ENCODE peak calls at places on chromosomes 3 and 15, in six cellular contexts. Y is aorta; N is A549; V is CD4-positive, CD25-positive, alpha-beta regulatory T cell; O is coronary artery; M is SJCRH30. T is an unnamed sample.

GRCh38 chr15:41876007-41876406 is 17.8 kb downstream of the SPTBN5 start:
- DNase-seq in Y (no peak), N (no peak), V (no peak), O (no peak), M (no peak), T (no peak)

GRCh38 chr15:101023501-101024110 is 104.4 kb downstream of the LRRK1 start:
- DNase-seq in Y (peak), N (no peak), V (no peak), O (peak), M (no peak), T (no peak)

GRCh38 chr3:71511037-71511436 is 72.5 kb downstream of the FOXP1 start:
- DNase-seq in Y (peak), N (peak), V (no peak), O (no peak), M (peak), T (peak)

GRCh38 chr3:186209810-186210752 is 101.2 kb upstream of the ETV5 start:
- DNase-seq in Y (no peak), N (no peak), V (no peak), O (peak), M (peak), T (peak)

GRCh38 chr3:20141841-20142240 is 44.2 kb downstream of the SGO1 start:
- DNase-seq in Y (no peak), N (no peak), V (no peak), O (no peak), M (peak), T (no peak)

GRCh38 chr3:74564560-74564959 is 49.9 kb downstream of the CNTN3 start:
- DNase-seq in Y (no peak), N (no peak), V (no peak), O (no peak), M (no peak), T (no peak)

GRCh38 chr3:114552527-114552812 is 258.6 kb downstream of the TIGIT start:
- DNase-seq in Y (no peak), N (no peak), V (no peak), O (no peak), M (no peak), T (no peak)

GRCh38 chr3:288383-288782 is 91.8 kb downstream of the CHL1 start:
- DNase-seq in Y (no peak), N (no peak), V (no peak), O (no peak), M (no peak), T (no peak)

GRCh38 chr3:120298996-120299395 is 14.0 kb upstream of the GPR156 start:
- DNase-seq in Y (no peak), N (no peak), V (no peak), O (no peak), M (no peak), T (no peak)

GRCh38 chr3:61669676-61670299 is 108.4 kb downstream of the PTPRG start:
- DNase-seq in Y (no peak), N (no peak), V (no peak), O (no peak), M (no peak), T (no peak)

GRCh38 chr3:26484140-26484539 is 138.4 kb upstream of the LRRC3B start:
- DNase-seq in Y (no peak), N (peak), V (no peak), O (no peak), M (peak), T (no peak)

GRCh38 chr15:81786776-81787175 is 259.0 kb downstream of the MEX3B start:
- DNase-seq in Y (no peak), N (no peak), V (no peak), O (no peak), M (peak), T (no peak)

GRCh38 chr15:56496635-56497034 is 31.7 kb upstream of the MNS1 start:
- DNase-seq in Y (no peak), N (peak), V (no peak), O (no peak), M (peak), T (peak)

GRCh38 chr3:136604961-136605360 is 147.2 kb downstream of the STAG1 start:
- DNase-seq in Y (no peak), N (no peak), V (no peak), O (no peak), M (no peak), T (no peak)

GRCh38 chr3:146577662-146578061 is 27.5 kb downstream of the PLSCR5 start:
- DNase-seq in Y (no peak), N (peak), V (no peak), O (no peak), M (peak), T (peak)

GRCh38 chr3:96719921-96720320 is 94.5 kb upstream of the EPHA6 start:
- DNase-seq in Y (no peak), N (no peak), V (no peak), O (no peak), M (no peak), T (no peak)

GRCh38 chr3:79517766-79518413 is 249.9 kb downstream of the ROBO1 start:
- DNase-seq in Y (no peak), N (peak), V (no peak), O (no peak), M (peak), T (no peak)

GRCh38 chr3:13526626-13526949 is 22.3 kb upstream of the FBLN2 start:
- DNase-seq in Y (no peak), N (no peak), V (no peak), O (no peak), M (no peak), T (no peak)

GRCh38 chr3:196778755-196779154 is 39.1 kb downstream of the PAK2 start:
- DNase-seq in Y (no peak), N (no peak), V (no peak), O (no peak), M (no peak), T (no peak)
- H3K27ac ChIP-seq in Y (no peak), N (no peak), V (peak), O (no peak), M (no peak), T (no peak)

GRCh38 chr3:124398594-124398993 is 331.7 kb upstream of the UMPS start:
- DNase-seq in Y (no peak), N (no peak), V (no peak), O (no peak), M (no peak), T (no peak)

GRCh38 chr3:124395584-124396340 is 334.5 kb upstream of the UMPS start:
- DNase-seq in Y (no peak), N (no peak), V (no peak), O (peak), M (peak), T (no peak)

GRCh38 chr3:124395165-124395564 is 335.1 kb upstream of the UMPS start:
- DNase-seq in Y (no peak), N (no peak), V (no peak), O (no peak), M (no peak), T (no peak)

GRCh38 chr3:124397088-124397487 is 333.2 kb upstream of the UMPS start:
- DNase-seq in Y (no peak), N (no peak), V (no peak), O (no peak), M (no peak), T (no peak)

DNA sequence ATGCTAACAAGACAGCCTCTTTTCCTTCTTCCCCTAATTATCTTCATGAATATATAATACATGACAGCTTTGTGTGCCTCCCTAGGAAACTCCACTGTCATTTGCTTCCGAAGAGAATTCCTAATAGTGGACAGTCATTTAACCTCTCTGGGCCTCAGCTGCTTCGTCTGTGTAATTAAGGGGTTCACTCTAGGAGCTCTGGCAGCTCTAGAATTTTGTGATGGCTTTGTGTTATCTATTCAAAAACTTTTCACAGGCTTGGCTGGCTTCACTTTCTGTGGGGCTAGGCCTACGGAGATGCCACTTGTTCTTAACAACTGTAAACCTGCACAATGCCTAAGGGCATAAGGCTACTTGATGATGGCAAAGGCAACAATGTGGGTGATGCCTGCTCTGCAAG is 333.9 kb upstream of the UMPS start:
- DNase-seq in Y (no peak), N (no peak), V (no peak), O (no peak), M (peak), T (no peak)
- H3K27ac ChIP-seq in Y (peak), N (no peak), V (no peak), O (peak), M (peak), T (no peak)

DNA sequence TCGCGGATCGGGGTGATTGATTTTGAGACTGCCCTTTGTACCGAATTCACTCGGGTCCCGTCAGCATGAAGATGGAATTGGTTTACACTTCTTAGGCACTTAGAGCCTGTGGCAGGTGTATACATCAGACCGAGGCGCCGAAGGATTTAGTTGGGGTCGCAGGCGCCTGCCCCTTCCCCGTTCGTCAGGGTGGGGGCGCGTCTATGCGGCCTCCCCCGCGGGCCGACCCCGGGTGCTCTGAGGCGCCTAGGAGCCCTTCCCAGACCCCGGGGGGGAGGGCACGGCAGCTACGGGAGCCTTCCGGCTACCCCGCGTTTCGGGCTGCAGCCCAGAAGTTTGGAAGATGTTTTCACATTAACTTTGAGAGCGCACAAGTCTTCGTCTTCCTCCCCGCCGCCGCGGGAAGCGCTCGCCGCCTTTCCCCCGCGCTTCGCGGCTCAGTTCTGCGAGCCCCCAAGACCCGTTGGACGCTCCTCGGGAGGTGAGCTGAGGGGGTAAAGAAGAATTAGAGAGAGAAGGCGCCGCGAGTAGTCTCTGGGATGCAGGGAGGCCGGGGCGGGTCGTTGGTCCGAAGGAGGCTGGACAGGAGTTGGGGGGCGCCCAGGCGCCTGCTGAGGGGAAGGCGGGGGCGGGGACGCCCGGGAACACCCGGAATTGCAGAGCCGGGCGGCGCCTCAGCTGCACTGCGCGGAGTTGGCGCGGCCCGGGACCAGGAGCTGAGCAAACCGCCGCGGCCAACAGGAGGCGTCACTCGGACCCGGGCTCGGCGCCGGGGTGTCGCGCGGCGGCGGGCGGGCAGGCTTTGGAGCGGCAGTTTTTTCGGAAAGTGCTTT is 737 bp downstream of the TIPARP start:
- DNase-seq in Y (peak), N (peak), V (peak), O (peak), M (peak), T (peak)
- H3K27ac ChIP-seq in Y (peak), N (peak), V (peak), O (peak), M (peak), T (peak)

DNA sequence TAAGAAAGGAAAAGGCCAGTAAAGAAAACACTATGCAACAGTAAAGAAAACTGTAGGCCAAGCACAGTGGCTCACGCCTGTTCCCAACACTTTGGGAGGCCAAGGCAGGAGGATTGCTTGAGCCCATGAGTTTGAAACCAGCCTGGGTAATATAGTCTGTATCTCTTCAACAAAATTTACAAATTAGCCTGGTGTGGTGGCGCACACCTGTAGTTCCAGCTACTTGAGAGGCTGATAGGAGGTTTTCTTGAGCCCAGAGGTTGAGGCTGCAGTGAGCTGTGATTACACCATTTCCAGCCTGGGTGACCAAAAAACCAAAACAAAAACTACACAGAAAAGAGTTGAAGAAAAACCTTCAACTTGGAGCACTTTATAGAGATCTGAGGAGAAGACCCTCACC is 31.8 kb downstream of the DAG1 start:
- DNase-seq in Y (peak), N (no peak), V (no peak), O (no peak), M (no peak), T (no peak)
- H3K27ac ChIP-seq in Y (peak), N (peak), V (no peak), O (peak), M (peak), T (no peak)